ENCODE peak calls at places on chromosome 16, in nine cellular contexts. O is epithelial cell of esophagus; Z is cardiac fibroblast; W is uterus; E is CD8-positive, alpha-beta T cell; P is right lobe of liver; X is mesothelial cell of epicardium; N is brain microvascular endothelial cell; I is psoas muscle. Y is an unnamed sample.

GRCh38 chr16:20799599-20799998 is 6.7 kb downstream of the ERI2 start:
- DNase-seq in X (no peak), W (no peak), Z (peak; percentile 44), N (no peak), I (no peak), O (peak; percentile 39), E (no peak), P (no peak), Y (no peak)

GRCh38 chr16:19137201-19137601 is 23.4 kb downstream of the ITPRIPL2 start:
- DNase-seq in Z (no peak), E (no peak), N (no peak), I (no peak), X (no peak), W (no peak), P (no peak), O (peak; percentile 44), Y (no peak)

GRCh38 chr16:5056347-5056746 is 9.4 kb downstream of the C16orf89 start:
- DNase-seq in P (no peak), W (no peak), E (no peak), I (no peak), N (peak; percentile 18), O (peak; percentile 41), Z (peak; percentile 43), X (no peak), Y (no peak)

GRCh38 chr16:19776147-19776546 is 58.1 kb downstream of the IQCK start:
- DNase-seq in I (no peak), O (no peak), Z (no peak), X (no peak), W (no peak), N (no peak), P (no peak), E (no peak), Y (no peak)

GRCh38 chr16:47779201-47780016 is 318.3 kb downstream of the PHKB start:
- DNase-seq in E (no peak), Z (peak; percentile 47), P (peak; percentile 21), X (no peak), W (no peak), N (peak; percentile 42), O (no peak), I (no peak), Y (no peak)

GRCh38 chr16:64428463-64428862 is 693.4 kb downstream of the CDH11 start:
- DNase-seq in W (no peak), P (no peak), X (no peak), I (no peak), N (peak; percentile 84), O (peak; percentile 64), Z (peak; percentile 72), E (no peak), Y (no peak)

GRCh38 chr16:58082381-58082780 is 46.8 kb downstream of the CFAP20 start:
- DNase-seq in Z (no peak), W (no peak), O (no peak), X (no peak), N (no peak), E (no peak), I (no peak), P (no peak), Y (no peak)

GRCh38 chr16:19524866-19525723 is 1.4 kb downstream of the CCP110 start:
- DNase-seq in O (peak; percentile 66), I (no peak), W (no peak), Z (peak; percentile 11), X (no peak), P (no peak), E (no peak), N (no peak), Y (no peak)

GRCh38 chr16:11257131-11257938 is 1.3 kb upstream of the SOCS1 start:
- DNase-seq in I (peak; percentile 83), X (no peak), O (peak; percentile 85), W (peak; percentile 79), Z (peak; percentile 90), E (no peak), N (peak; percentile 80), P (peak; percentile 77), Y (no peak)

GRCh38 chr16:23024044-23024443 is 125.2 kb downstream of the USP31 start:
- DNase-seq in W (no peak), Z (no peak), O (no peak), N (no peak), X (no peak), I (no peak), P (no peak), E (no peak), Y (no peak)

GRCh38 chr16:17335826-17336492 is 134.8 kb downstream of the XYLT1 start:
- DNase-seq in N (no peak), E (no peak), O (no peak), X (no peak), I (no peak), P (no peak), Z (no peak), W (peak; percentile 53), Y (no peak)

GRCh38 chr16:16029431-16030011 is 80.1 kb downstream of the ABCC1 start:
- DNase-seq in X (no peak), Z (peak; percentile 31), P (no peak), N (peak; percentile 29), W (no peak), O (no peak), I (no peak), E (no peak), Y (no peak)

GRCh38 chr16:64162613-64163375 is 959.1 kb downstream of the CDH11 start:
- DNase-seq in I (no peak), E (no peak), X (no peak), W (no peak), P (no peak), O (no peak), N (no peak), Z (no peak), Y (no peak)

GRCh38 chr16:23254338-23254737 is 47.8 kb upstream of the SCNN1B start:
- DNase-seq in X (no peak), N (peak; percentile 92), O (peak; percentile 16), P (no peak), I (no peak), E (no peak), W (no peak), Z (peak; percentile 10), Y (no peak)

GRCh38 chr16:88703486-88704309 is 2.5 kb downstream of the RNF166 start:
- DNase-seq in I (no peak), O (no peak), N (no peak), X (no peak), P (peak; percentile 61), Z (no peak), W (no peak), E (peak; percentile 38), Y (no peak)

GRCh38 chr16:11203111-11203623 is 52.8 kb downstream of the SOCS1 start:
- DNase-seq in X (no peak), E (no peak), P (no peak), O (no peak), W (no peak), I (no peak), N (no peak), Z (no peak), Y (no peak)

GRCh38 chr16:28289106-28289505 is 3.2 kb upstream of the SBK1 start:
- DNase-seq in Z (no peak), X (no peak), N (no peak), P (no peak), I (no peak), O (no peak), E (no peak), W (no peak), Y (no peak)

GRCh38 chr16:25006504-25007055 is 8.6 kb downstream of the ARHGAP17 start:
- DNase-seq in N (peak; percentile 56), O (no peak), X (no peak), I (no peak), E (no peak), P (no peak), W (no peak), Z (peak; percentile 69), Y (no peak)

GRCh38 chr16:67988675-67989074 is 8.4 kb upstream of the DPEP3 start:
- DNase-seq in E (no peak), W (no peak), O (no peak), I (no peak), N (no peak), Z (no peak), P (no peak), X (no peak), Y (no peak)

GRCh38 chr16:88649195-88649923 is 1.5 kb downstream of the CYBA start:
- DNase-seq in Z (no peak), O (no peak), P (no peak), I (no peak), X (no peak), N (no peak), E (no peak), W (no peak), Y (no peak)

GRCh38 chr16:11319529-11320146 is 25.6 kb upstream of the RMI2 start:
- DNase-seq in E (no peak), P (no peak), N (no peak), O (peak; percentile 36), I (no peak), W (no peak), Z (peak; percentile 28), X (no peak), Y (no peak)

GRCh38 chr16:89322381-89323119 is 105.0 kb downstream of the ZNF778 start:
- DNase-seq in Z (peak; percentile 67), W (peak; percentile 79), O (peak; percentile 41), N (no peak), I (peak; percentile 95), E (no peak), P (peak; percentile 23), X (no peak), Y (no peak)

DNA sequence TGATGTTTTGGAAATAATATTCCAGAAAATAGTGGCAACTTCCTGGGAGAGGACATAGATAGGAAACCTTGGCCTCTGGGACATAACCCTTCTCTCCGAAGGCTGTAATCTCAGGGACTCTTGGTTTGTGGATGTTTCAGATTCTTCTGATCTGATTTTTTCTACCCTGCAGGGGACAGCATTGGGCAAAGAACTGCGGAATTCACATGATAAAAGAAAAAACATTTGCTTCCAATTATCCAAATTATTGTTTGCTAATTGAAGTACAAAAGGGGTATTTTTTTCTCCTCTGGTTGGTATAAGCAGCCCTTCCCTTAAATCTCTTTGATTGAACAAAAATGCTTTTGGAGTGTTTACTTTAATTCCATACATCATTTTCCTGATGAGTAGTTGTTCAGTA is 251.7 kb upstream of the IRX3 start:
- DNase-seq in E (no peak), Z (peak; percentile 19), N (no peak), O (no peak), I (no peak), X (no peak), P (no peak), W (no peak), Y (no peak)
- TF ChIP-seq CTCF in E (no peak), Z (peak; percentile 22), N (peak; percentile 32), O (no peak), I (no peak), X (no peak), P (no peak), W (no peak), Y (peak; percentile 42)

GRCh38 chr16:69397821-69398521 is 12.2 kb upstream of the TERF2 start:
- DNase-seq in N (peak; percentile 74), E (no peak), P (no peak), W (peak; percentile 29), Z (peak; percentile 85), O (peak; percentile 82), X (no peak), I (no peak), Y (peak; percentile 34)
- TF ChIP-seq CTCF in N (peak; percentile 83), E (no peak), P (peak; percentile 61), W (peak; percentile 59), Z (peak; percentile 76), O (peak; percentile 46), X (peak; percentile 58), I (peak; percentile 53), Y (peak; percentile 69)

GRCh38 chr16:56851671-56852400 is 13.2 kb upstream of the SLC12A3 start:
- DNase-seq in W (no peak), E (no peak), P (no peak), O (no peak), N (peak; percentile 43), Z (peak; percentile 52), X (no peak), I (no peak), Y (no peak)
- TF ChIP-seq CTCF in W (no peak), E (no peak), P (peak; percentile 22), O (peak; percentile 41), N (peak; percentile 79), Z (peak; percentile 67), X (no peak), I (no peak), Y (peak; percentile 70)

GRCh38 chr16:26963109-26963508 is 103.6 kb upstream of the C16orf82 start:
- DNase-seq in Z (peak; percentile 9), I (no peak), E (no peak), N (no peak), X (no peak), O (no peak), W (no peak), P (no peak), Y (no peak)
- TF ChIP-seq CTCF in Z (peak; percentile 15), I (no peak), E (no peak), N (peak; percentile 38), X (no peak), O (no peak), W (no peak), P (no peak), Y (peak; percentile 60)